ENCODE peak calls at places on chromosomes 16 and 17, in five cellular contexts. D, X, Q, C and A are unnamed samples.

GRCh38 chr16:1556254-1556653 is 22.8 kb downstream of the TMEM204 start:
- DNase-seq in D (no peak), X (no peak), C (peak), Q (no peak), A (no peak)

GRCh38 chr16:10090816-10091215 is 91.4 kb downstream of the GRIN2A start:
- DNase-seq in D (peak), X (no peak), Q (no peak), C (no peak), A (no peak)

GRCh38 chr17:30590086-30590485 is 112.9 kb downstream of the GOSR1 start:
- DNase-seq in D (peak), X (no peak), Q (no peak), C (no peak), A (no peak)

GRCh38 chr17:15920758-15921239 is 24.1 kb upstream of the ADORA2B start:
- DNase-seq in X (no peak), D (peak), Q (peak), C (no peak), A (no peak)

GRCh38 chr17:72244942-72245341 is 124.1 kb downstream of the SOX9 start:
- DNase-seq in Q (no peak), D (no peak), C (no peak), X (no peak), A (no peak)

GRCh38 chr17:50270430-50271172 is 3.7 kb upstream of the TMEM92 start:
- DNase-seq in C (no peak), Q (no peak), D (no peak), X (no peak), A (peak)

GRCh38 chr17:82300707-82301270 is 16.6 kb downstream of the CD7 start:
- DNase-seq in C (no peak), D (peak), X (no peak), Q (peak), A (peak)

GRCh38 chr17:31019004-31019403 is 48.2 kb downstream of the RNF135 start:
- DNase-seq in X (no peak), D (no peak), Q (no peak), C (no peak), A (no peak)

GRCh38 chr17:50046179-50046578 is 9.7 kb upstream of the ITGA3 start:
- DNase-seq in D (no peak), X (no peak), C (no peak), Q (no peak), A (no peak)

GRCh38 chr16:83356266-83356665 is 451.5 kb upstream of the HSBP1 start:
- DNase-seq in Q (peak), D (peak), X (no peak), C (no peak), A (peak)

GRCh38 chr16:50386139-50386538 is 17.4 kb upstream of the BRD7 start:
- DNase-seq in X (no peak), D (peak), Q (peak), C (no peak), A (no peak)

GRCh38 chr16:88064889-88065746 is 113.9 kb downstream of the BANP start:
- DNase-seq in D (no peak), Q (no peak), X (no peak), C (no peak), A (no peak)

GRCh38 chr16:52350031-52350430 is 196.9 kb downstream of the TOX3 start:
- DNase-seq in X (no peak), C (no peak), D (no peak), Q (no peak), A (no peak)

GRCh38 chr16:22235839-22236745 is 30.0 kb downstream of the EEF2K start:
- DNase-seq in X (no peak), D (no peak), C (peak), Q (no peak), A (no peak)

GRCh38 chr17:71600137-71600789 is 520.6 kb upstream of the SOX9 start:
- DNase-seq in Q (no peak), C (no peak), X (no peak), D (no peak), A (no peak)

GRCh38 chr16:67312450-67313118 is 14.0 kb downstream of the KCTD19 start:
- DNase-seq in X (no peak), C (no peak), Q (no peak), D (peak), A (no peak)

GRCh38 chr16:88065747-88066142 is 114.5 kb downstream of the BANP start:
- DNase-seq in X (no peak), C (no peak), D (no peak), Q (no peak), A (no peak)

GRCh38 chr17:75697651-75698291 is 23.5 kb upstream of the ITGB4 start:
- DNase-seq in D (no peak), X (no peak), C (no peak), Q (peak), A (peak)

GRCh38 chr16:8959921-8960787 is 3.6 kb downstream of the USP7 start:
- DNase-seq in Q (peak), D (no peak), X (no peak), C (no peak), A (peak)

GRCh38 chr17:32445075-32445427 is 741 bp downstream of the PSMD11 start:
- DNase-seq in X (peak), Q (peak), C (no peak), D (peak), A (peak)

GRCh38 chr17:57425903-57426574 is 169.7 kb downstream of the MSI2 start:
- DNase-seq in D (no peak), Q (no peak), C (no peak), X (no peak), A (no peak)

GRCh38 chr16:69116911-69117310 is 11.5 kb downstream of the HAS3 start:
- DNase-seq in D (no peak), Q (no peak), X (no peak), C (no peak), A (no peak)

GRCh38 chr17:35235289-35235688 is 7.6 kb upstream of the SLFN5 start:
- DNase-seq in Q (no peak), D (no peak), X (no peak), C (no peak), A (no peak)

GRCh38 chr16:65548470-65548869 is 426.6 kb upstream of the CDH11 start:
- DNase-seq in Q (no peak), X (no peak), D (no peak), C (no peak), A (no peak)

GRCh38 chr16:87725596-87726235 is 40.1 kb downstream of the KLHDC4 start:
- DNase-seq in X (no peak), Q (no peak), D (peak), C (no peak), A (no peak)

GRCh38 chr17:67366193-67367157 is at the start of gene PSMD12:
- DNase-seq in Q (peak), X (peak), C (peak), D (peak), A (peak)

GRCh38 chr16:3068486-3068885 is 3.0 kb downstream of the IL32 start:
- DNase-seq in X (no peak), C (no peak), Q (no peak), D (no peak), A (no peak)

GRCh38 chr16:77574867-77575619 is 140.2 kb upstream of the ADAMTS18 start:
- DNase-seq in D (no peak), X (no peak), C (no peak), Q (no peak), A (no peak)

GRCh38 chr16:88624977-88625576 is 13.3 kb upstream of the IL17C start:
- DNase-seq in C (no peak), Q (no peak), D (no peak), X (no peak), A (no peak)

GRCh38 chr16:59859606-59860402 is 1125.7 kb upstream of the GOT2 start:
- DNase-seq in Q (no peak), D (no peak), X (no peak), C (no peak), A (no peak)

GRCh38 chr17:17391575-17392370 is 85.0 kb upstream of the MED9 start:
- DNase-seq in Q (peak), X (peak), C (no peak), D (no peak), A (peak)

GRCh38 chr17:11372692-11373091 is 131.7 kb downstream of the SHISA6 start:
- DNase-seq in D (no peak), X (no peak), C (no peak), Q (no peak), A (no peak)

GRCh38 chr17:43900183-43900857 is 7.0 kb downstream of the MPP2 start:
- DNase-seq in C (peak), X (peak), D (peak), Q (peak), A (peak)